ENCODE peak calls at places on chromosomes 12 and 14, in ten cellular contexts. B is IMR-90, Z is hepatocyte, S is GM23338, A is HCT116, T is mammary epithelial cell, W is astrocyte, E is neural progenitor cell, L is osteoblast, X is H9. G is an unnamed sample.
A peak's percentile ranks its signal among the peaks of the same experiment; 100 is the strongest.

GRCh38 chr12:57131896-57132744 is 3.8 kb downstream of the LRP1 start:
- DNase-seq in Z (no peak), T (no peak), E (no peak), S (peak; percentile 30), A (no peak), X (no peak), L (peak; percentile 85), B (no peak), W (no peak), G (no peak)

GRCh38 chr12:33432992-33433391 is 6.6 kb downstream of the SYT10 start:
- DNase-seq in E (no peak), B (no peak), S (no peak), Z (no peak), X (no peak), W (no peak), T (no peak), A (no peak), L (no peak), G (no peak)

GRCh38 chr14:57492859-57493258 is 798 bp downstream of the CCDC198 start:
- DNase-seq in B (peak; percentile 45), X (no peak), Z (peak; percentile 43), W (peak; percentile 88), S (no peak), E (no peak), A (no peak), L (no peak), T (peak; percentile 44), G (no peak)

GRCh38 chr12:27331299-27331926 is 1.2 kb upstream of the BMAL2 start:
- DNase-seq in W (peak; percentile 95), S (no peak), E (no peak), X (no peak), Z (peak; percentile 67), L (peak; percentile 97), A (peak; percentile 66), B (peak; percentile 98), T (peak; percentile 99), G (peak; percentile 96)

GRCh38 chr14:77314043-77314442 is 6.6 kb downstream of the POMT2 start:
- DNase-seq in A (no peak), Z (peak; percentile 82), X (peak; percentile 49), W (peak; percentile 43), E (no peak), L (peak; percentile 91), T (peak; percentile 93), B (peak; percentile 89), S (peak; percentile 85), G (peak; percentile 98)

GRCh38 chr12:68482660-68483059 is 128.0 kb upstream of the RAP1B start:
- DNase-seq in T (peak; percentile 73), X (no peak), L (no peak), E (no peak), W (no peak), S (no peak), Z (no peak), A (no peak), B (no peak), G (no peak)

GRCh38 chr14:62777510-62777909 is 267.7 kb downstream of the KCNH5 start:
- DNase-seq in A (no peak), L (no peak), S (no peak), B (no peak), E (no peak), Z (no peak), T (no peak), W (no peak), X (no peak), G (no peak)

GRCh38 chr12:72264548-72265175 is 7.5 kb upstream of the TRHDE start:
- DNase-seq in S (peak; percentile 57), L (no peak), B (peak; percentile 48), A (no peak), Z (peak; percentile 36), E (peak; percentile 22), W (no peak), X (no peak), T (no peak), G (no peak)

GRCh38 chr14:56659964-56660551 is 80.5 kb downstream of the TMEM260 start:
- DNase-seq in E (peak; percentile 62), X (no peak), Z (peak; percentile 51), W (peak; percentile 36), B (peak; percentile 62), L (peak; percentile 76), S (peak; percentile 73), T (peak; percentile 27), A (peak; percentile 32), G (peak; percentile 15)

GRCh38 chr14:50830044-50830931 is 674 bp downstream of the NIN start:
- DNase-seq in A (no peak), X (peak; percentile 81), B (peak; percentile 41), E (peak; percentile 92), L (peak; percentile 87), S (peak; percentile 83), T (peak; percentile 57), Z (peak; percentile 48), W (peak; percentile 34), G (no peak)

GRCh38 chr12:128609861-128610260 is 213.9 kb downstream of the SLC15A4 start:
- DNase-seq in X (peak; percentile 53), W (no peak), A (no peak), S (no peak), L (no peak), B (no peak), Z (no peak), E (peak; percentile 68), T (no peak), G (no peak)

GRCh38 chr14:29521526-29522137 is 406.0 kb downstream of the PRKD1 start:
- DNase-seq in T (no peak), S (peak; percentile 76), X (peak; percentile 46), A (no peak), W (no peak), Z (peak; percentile 7), L (no peak), E (peak; percentile 62), B (peak; percentile 6), G (no peak)

GRCh38 chr12:15154108-15154507 is 67.1 kb downstream of the RERG start:
- DNase-seq in W (no peak), S (no peak), X (no peak), T (no peak), E (no peak), Z (no peak), B (no peak), L (no peak), A (no peak), G (no peak)

GRCh38 chr14:103123634-103124500 is 606 bp downstream of the TNFAIP2 start:
- DNase-seq in T (no peak), W (no peak), X (peak; percentile 70), B (no peak), L (peak; percentile 98), E (peak; percentile 61), A (no peak), Z (peak; percentile 60), S (peak; percentile 70), G (no peak)

DNA sequence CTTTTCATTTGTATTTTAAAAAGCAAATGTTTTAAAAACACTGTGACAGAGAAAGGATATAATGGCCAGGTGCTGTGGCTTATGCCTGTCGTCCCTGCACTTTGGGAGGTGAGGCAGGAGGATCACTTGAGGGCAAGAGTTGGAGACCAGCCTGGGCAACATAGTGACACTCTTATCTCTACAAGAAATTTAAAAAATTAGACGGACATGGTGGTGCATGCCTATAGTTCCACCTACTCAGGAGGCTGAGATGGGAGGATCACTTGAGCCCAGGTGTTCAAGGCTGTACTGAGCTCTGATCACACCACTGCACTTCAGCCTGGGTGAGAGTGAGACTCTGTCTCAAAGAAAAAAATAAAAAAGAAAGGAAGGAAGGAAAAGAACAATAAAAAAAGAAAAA is 7.8 kb downstream of the RFX4 start:
- DNase-seq in T (no peak), X (no peak), S (no peak), A (no peak), Z (no peak), B (no peak), W (no peak), L (no peak), E (no peak), G (no peak)
- TF ChIP-seq CTCF in T (no peak), X (no peak), S (no peak), A (no peak), Z (no peak), B (no peak), W (no peak), L (no peak), E (no peak), G (no peak)

DNA sequence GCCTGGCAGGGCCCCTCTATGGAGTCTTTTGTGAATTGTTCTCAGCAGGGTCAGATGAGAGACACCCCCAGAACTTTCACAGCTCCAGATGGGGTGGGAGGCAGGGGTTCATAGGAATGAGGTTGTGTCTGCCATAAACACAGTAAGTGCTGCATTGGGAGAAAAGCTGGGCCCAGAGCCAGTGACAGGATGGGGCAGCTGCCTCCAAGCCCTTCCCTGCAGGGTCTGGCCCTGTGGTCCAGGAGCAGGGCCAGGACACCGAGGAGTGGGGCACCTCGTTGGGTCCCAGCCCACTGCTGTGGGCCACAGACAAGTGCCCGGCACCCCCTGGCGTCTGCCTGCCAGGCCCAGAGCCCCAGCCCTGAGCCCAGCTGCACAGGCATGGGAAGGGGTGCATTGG is 13.3 kb downstream of the INF2 start:
- DNase-seq in T (no peak), L (no peak), X (no peak), E (no peak), Z (no peak), A (no peak), W (no peak), B (no peak), S (no peak), G (no peak)
- H4K20me1 ChIP-seq in T (peaks cover 7% of the 10 kb centered on the region), L (peaks cover 54% of the 10 kb centered on the region), X (no peaks in the 10 kb centered on the region), E (peaks cover 15% of the 10 kb centered on the region), Z (peaks cover 7% of the 10 kb centered on the region), A (no peaks in the 10 kb centered on the region), W (peaks cover 66% of the 10 kb centered on the region), B (peaks cover 61% of the 10 kb centered on the region), S (no peaks in the 10 kb centered on the region), G (peaks cover 13% of the 10 kb centered on the region)

GRCh38 chr14:97024300-97024699 is 227.1 kb downstream of the VRK1 start:
- DNase-seq in A (no peak), X (no peak), E (no peak), L (no peak), T (no peak), B (no peak), S (no peak), Z (no peak), W (no peak), G (no peak)

GRCh38 chr14:97025722-97026121 is 228.5 kb downstream of the VRK1 start:
- DNase-seq in L (no peak), E (peak; percentile 48), T (no peak), Z (no peak), S (peak; percentile 84), A (no peak), B (no peak), X (peak; percentile 87), W (no peak), G (no peak)

GRCh38 chr14:97022741-97023140 is 225.6 kb downstream of the VRK1 start:
- DNase-seq in X (peak; percentile 1), E (no peak), A (no peak), L (no peak), W (no peak), Z (no peak), S (no peak), T (no peak), B (no peak), G (no peak)

GRCh38 chr14:97021001-97021400 is 223.8 kb downstream of the VRK1 start:
- DNase-seq in L (no peak), W (no peak), A (no peak), E (no peak), Z (no peak), T (no peak), B (no peak), X (peak; percentile 8), S (no peak), G (no peak)

GRCh38 chr14:97021571-97022171 is 224.5 kb downstream of the VRK1 start:
- DNase-seq in L (no peak), B (no peak), X (peak; percentile 31), T (no peak), E (no peak), A (peak; percentile 18), Z (peak; percentile 19), W (no peak), S (peak; percentile 68), G (no peak)
- H2AFZ ChIP-seq in L (no peak overlapping the region), B (no peak overlapping the region), X (no peak overlapping the region), T (no peak overlapping the region), E (no peak overlapping the region), A (no peak overlapping the region), Z (no peak overlapping the region), W (no peak overlapping the region), S (peak overlapping the region; percentile 49), G (no peak overlapping the region)

GRCh38 chr14:106442857-106443256 is 916.5 kb downstream of the TMEM121 start:
- DNase-seq in A (no peak), X (no peak), E (no peak), S (no peak), W (no peak), Z (no peak), T (no peak), B (no peak), L (no peak), G (no peak)
- TF ChIP-seq CTCF in A (no peak), X (no peak), E (no peak), S (no peak), W (no peak), Z (no peak), T (no peak), B (no peak), L (no peak), G (no peak)

G was measured in keratinocyte.